ENCODE peak calls at places on chromosome 15, in five cellular contexts. One of them, this sample, is unnamed.

GRCh38 chr15:48336940-48337339 is 5.7 kb downstream of the DUT start:
- DNase-seq in body of pancreas: no peak
- DNase-seq in hepatocyte: no peak
- DNase-seq in cardiac fibroblast: peak
- DNase-seq in type B pancreatic cell: no peak
- DNase-seq in this sample: peak

GRCh38 chr15:91710072-91710471 is 143.4 kb upstream of the SLCO3A1 start:
- DNase-seq in type B pancreatic cell: no peak
- DNase-seq in hepatocyte: no peak
- DNase-seq in cardiac fibroblast: no peak
- DNase-seq in body of pancreas: no peak
- DNase-seq in this sample: peak

GRCh38 chr15:91790826-91791225 is 62.7 kb upstream of the SLCO3A1 start:
- DNase-seq in type B pancreatic cell: no peak
- DNase-seq in body of pancreas: no peak
- DNase-seq in hepatocyte: no peak
- DNase-seq in cardiac fibroblast: no peak
- DNase-seq in this sample: no peak

GRCh38 chr15:48722764-48723661 is 77.5 kb upstream of the FBN1 start:
- DNase-seq in cardiac fibroblast: peak
- DNase-seq in hepatocyte: no peak
- DNase-seq in body of pancreas: no peak
- DNase-seq in type B pancreatic cell: no peak
- DNase-seq in this sample: peak

GRCh38 chr15:31261266-31262142 is 65.1 kb upstream of the KLF13 start:
- DNase-seq in hepatocyte: no peak
- DNase-seq in cardiac fibroblast: no peak
- DNase-seq in body of pancreas: no peak
- DNase-seq in type B pancreatic cell: peak
- DNase-seq in this sample: no peak

GRCh38 chr15:41970456-41970855 is 1.9 kb downstream of the EHD4 start:
- DNase-seq in hepatocyte: no peak
- DNase-seq in type B pancreatic cell: no peak
- DNase-seq in cardiac fibroblast: no peak
- DNase-seq in body of pancreas: no peak
- DNase-seq in this sample: no peak

GRCh38 chr15:95558131-95558530 is 772.4 kb upstream of the NR2F2 start:
- DNase-seq in cardiac fibroblast: peak
- DNase-seq in hepatocyte: no peak
- DNase-seq in body of pancreas: no peak
- DNase-seq in type B pancreatic cell: no peak
- DNase-seq in this sample: no peak

GRCh38 chr15:100108846-100109245 is 232.9 kb downstream of the ADAMTS17 start:
- DNase-seq in body of pancreas: no peak
- DNase-seq in hepatocyte: no peak
- DNase-seq in cardiac fibroblast: no peak
- DNase-seq in type B pancreatic cell: no peak
- DNase-seq in this sample: no peak

GRCh38 chr15:83282141-83282540 is 2.3 kb downstream of the BNC1 start:
- DNase-seq in body of pancreas: no peak
- DNase-seq in hepatocyte: no peak
- DNase-seq in type B pancreatic cell: no peak
- DNase-seq in cardiac fibroblast: no peak
- DNase-seq in this sample: no peak

DNA sequence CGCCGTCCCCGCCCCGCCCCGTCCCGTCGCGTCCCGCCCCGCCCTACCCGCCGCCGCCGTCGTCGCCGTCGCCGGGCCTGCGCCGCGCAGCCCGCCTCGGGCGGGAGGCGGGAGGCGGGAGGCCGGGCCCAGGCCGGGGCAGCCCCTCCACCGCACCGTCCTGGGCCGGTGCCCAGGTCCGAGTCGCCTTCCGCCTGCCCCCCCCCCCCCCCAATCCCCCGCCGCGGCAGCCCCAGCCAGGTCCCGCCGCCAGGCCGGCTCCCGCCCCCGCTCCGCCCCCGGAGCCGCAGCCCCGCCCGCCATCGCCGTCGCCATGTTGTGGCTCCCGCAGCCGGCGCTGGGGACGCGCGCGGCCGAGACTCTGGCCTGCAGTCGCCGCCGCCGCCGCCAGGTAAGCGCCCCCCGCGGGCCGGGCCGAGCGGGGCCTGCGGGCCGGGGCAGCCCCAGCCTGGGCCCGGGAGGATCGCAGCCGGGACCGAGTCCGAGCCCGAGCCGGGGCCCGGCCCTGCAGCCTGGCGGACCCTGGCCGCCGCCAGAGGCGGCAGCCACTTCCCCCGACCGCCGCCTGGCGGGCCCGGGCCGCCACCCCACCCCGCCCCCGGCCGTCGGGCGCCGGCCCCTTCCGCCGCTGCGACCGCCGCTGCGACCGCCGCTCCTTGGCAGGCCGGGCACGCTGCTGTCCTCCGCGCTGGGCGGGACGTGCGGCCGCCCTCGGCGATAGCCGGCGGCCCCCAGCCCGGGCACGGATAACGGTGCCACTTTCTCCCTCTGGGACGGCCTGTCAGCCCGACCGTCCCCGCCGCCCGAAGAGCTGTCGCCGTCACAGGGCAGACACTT is at the start of gene ZNF592:
- DNase-seq in body of pancreas: peak
- DNase-seq in type B pancreatic cell: peak
- DNase-seq in hepatocyte: peak
- DNase-seq in cardiac fibroblast: peak
- DNase-seq in this sample: peak
- TF ChIP-seq CTCF in body of pancreas: no peak
- TF ChIP-seq CTCF in type B pancreatic cell: no peak
- TF ChIP-seq CTCF in hepatocyte: no peak
- TF ChIP-seq CTCF in cardiac fibroblast: no peak
- TF ChIP-seq CTCF in this sample: peak

GRCh38 chr15:61115679-61116078 is 113.4 kb downstream of the RORA start:
- DNase-seq in type B pancreatic cell: no peak
- DNase-seq in cardiac fibroblast: no peak
- DNase-seq in body of pancreas: no peak
- DNase-seq in hepatocyte: no peak
- DNase-seq in this sample: no peak

GRCh38 chr15:61115241-61115640 is 113.9 kb downstream of the RORA start:
- DNase-seq in hepatocyte: no peak
- DNase-seq in cardiac fibroblast: no peak
- DNase-seq in type B pancreatic cell: no peak
- DNase-seq in body of pancreas: no peak
- DNase-seq in this sample: no peak

GRCh38 chr15:61116830-61117229 is 112.3 kb downstream of the RORA start:
- DNase-seq in body of pancreas: no peak
- DNase-seq in cardiac fibroblast: no peak
- DNase-seq in type B pancreatic cell: no peak
- DNase-seq in hepatocyte: no peak
- DNase-seq in this sample: no peak

GRCh38 chr15:61119556-61119955 is 109.5 kb downstream of the RORA start:
- DNase-seq in body of pancreas: no peak
- DNase-seq in hepatocyte: no peak
- DNase-seq in type B pancreatic cell: no peak
- DNase-seq in cardiac fibroblast: no peak
- DNase-seq in this sample: no peak

GRCh38 chr15:61118885-61119284 is 110.2 kb downstream of the RORA start:
- DNase-seq in cardiac fibroblast: no peak
- DNase-seq in hepatocyte: no peak
- DNase-seq in type B pancreatic cell: no peak
- DNase-seq in body of pancreas: no peak
- DNase-seq in this sample: no peak
- TF ChIP-seq CTCF in cardiac fibroblast: no peak
- TF ChIP-seq CTCF in hepatocyte: no peak
- TF ChIP-seq CTCF in type B pancreatic cell: peak
- TF ChIP-seq CTCF in body of pancreas: no peak
- TF ChIP-seq CTCF in this sample: no peak

GRCh38 chr15:51917493-51917892 is 54.1 kb downstream of the LEO1 start:
- DNase-seq in cardiac fibroblast: peak
- DNase-seq in body of pancreas: no peak
- DNase-seq in hepatocyte: peak
- DNase-seq in type B pancreatic cell: no peak
- DNase-seq in this sample: peak
- TF ChIP-seq CTCF in cardiac fibroblast: peak
- TF ChIP-seq CTCF in body of pancreas: no peak
- TF ChIP-seq CTCF in hepatocyte: peak
- TF ChIP-seq CTCF in type B pancreatic cell: peak
- TF ChIP-seq CTCF in this sample: peak

GRCh38 chr15:61524091-61524490 is 295.0 kb upstream of the RORA start:
- DNase-seq in cardiac fibroblast: no peak
- DNase-seq in type B pancreatic cell: no peak
- DNase-seq in body of pancreas: no peak
- DNase-seq in hepatocyte: no peak
- DNase-seq in this sample: no peak

GRCh38 chr15:61522375-61522774 is 293.3 kb upstream of the RORA start:
- DNase-seq in cardiac fibroblast: no peak
- DNase-seq in body of pancreas: no peak
- DNase-seq in hepatocyte: no peak
- DNase-seq in type B pancreatic cell: no peak
- DNase-seq in this sample: no peak

GRCh38 chr15:61530769-61531168 is 301.7 kb upstream of the RORA start:
- DNase-seq in type B pancreatic cell: no peak
- DNase-seq in hepatocyte: no peak
- DNase-seq in cardiac fibroblast: no peak
- DNase-seq in body of pancreas: no peak
- DNase-seq in this sample: no peak

GRCh38 chr15:61528590-61528929 is 299.5 kb upstream of the RORA start:
- DNase-seq in hepatocyte: no peak
- DNase-seq in body of pancreas: no peak
- DNase-seq in type B pancreatic cell: no peak
- DNase-seq in cardiac fibroblast: peak
- DNase-seq in this sample: no peak

GRCh38 chr15:61527836-61528589 is 298.9 kb upstream of the RORA start:
- DNase-seq in body of pancreas: no peak
- DNase-seq in hepatocyte: no peak
- DNase-seq in type B pancreatic cell: no peak
- DNase-seq in cardiac fibroblast: no peak
- DNase-seq in this sample: no peak
- TF ChIP-seq CTCF in body of pancreas: no peak
- TF ChIP-seq CTCF in hepatocyte: no peak
- TF ChIP-seq CTCF in type B pancreatic cell: no peak
- TF ChIP-seq CTCF in cardiac fibroblast: no peak
- TF ChIP-seq CTCF in this sample: no peak

GRCh38 chr15:75451674-75452363 is at the start of gene SIN3A:
- DNase-seq in body of pancreas: peak
- DNase-seq in type B pancreatic cell: peak
- DNase-seq in cardiac fibroblast: peak
- DNase-seq in hepatocyte: peak
- DNase-seq in this sample: peak
- TF ChIP-seq CTCF in body of pancreas: no peak
- TF ChIP-seq CTCF in type B pancreatic cell: no peak
- TF ChIP-seq CTCF in cardiac fibroblast: no peak
- TF ChIP-seq CTCF in hepatocyte: no peak
- TF ChIP-seq CTCF in this sample: no peak

GRCh38 chr15:37135225-37135624 is 34.9 kb upstream of the MEIS2 start:
- DNase-seq in body of pancreas: no peak
- DNase-seq in type B pancreatic cell: no peak
- DNase-seq in hepatocyte: no peak
- DNase-seq in cardiac fibroblast: no peak
- DNase-seq in this sample: no peak
- TF ChIP-seq CTCF in body of pancreas: no peak
- TF ChIP-seq CTCF in type B pancreatic cell: peak
- TF ChIP-seq CTCF in hepatocyte: no peak
- TF ChIP-seq CTCF in cardiac fibroblast: peak
- TF ChIP-seq CTCF in this sample: peak

GRCh38 chr15:85543741-85544155 is 163.3 kb downstream of the AKAP13 start:
- DNase-seq in body of pancreas: peak
- DNase-seq in type B pancreatic cell: no peak
- DNase-seq in cardiac fibroblast: peak
- DNase-seq in hepatocyte: peak
- DNase-seq in this sample: peak
- TF ChIP-seq CTCF in body of pancreas: no peak
- TF ChIP-seq CTCF in type B pancreatic cell: no peak
- TF ChIP-seq CTCF in cardiac fibroblast: peak
- TF ChIP-seq CTCF in hepatocyte: no peak
- TF ChIP-seq CTCF in this sample: no peak

GRCh38 chr15:51133140-51133630 is 38.5 kb upstream of the TNFAIP8L3 start:
- DNase-seq in type B pancreatic cell: no peak
- DNase-seq in hepatocyte: no peak
- DNase-seq in body of pancreas: no peak
- DNase-seq in cardiac fibroblast: no peak
- DNase-seq in this sample: no peak
- TF ChIP-seq CTCF in type B pancreatic cell: peak
- TF ChIP-seq CTCF in hepatocyte: no peak
- TF ChIP-seq CTCF in body of pancreas: no peak
- TF ChIP-seq CTCF in cardiac fibroblast: no peak
- TF ChIP-seq CTCF in this sample: no peak

This sample was measured in Calu3.